ENCODE peak calls at places on chromosome 18, in five cellular contexts. A is A549, Y is lower lobe of right lung, I is AG04450, T is psoas muscle. L is an unnamed sample.

GRCh38 chr18:36297419-36298112 is at the start of gene FHOD3:
- DNase-seq in A (peak; percentile 26), Y (peak; percentile 57), I (no peak), T (peak; percentile 84), L (no peak)

GRCh38 chr18:79529296-79529695 is 133.6 kb downstream of the NFATC1 start:
- DNase-seq in A (no peak), Y (peak; percentile 14), I (no peak), T (no peak), L (no peak)

GRCh38 chr18:70195852-70196434 is 9.5 kb downstream of the RTTN start:
- DNase-seq in A (peak; percentile 62), Y (no peak), I (no peak), T (no peak), L (no peak)

GRCh38 chr18:35508746-35509338 is 11.1 kb upstream of the INO80C start:
- DNase-seq in A (no peak), Y (no peak), I (no peak), T (no peak), L (no peak)

GRCh38 chr18:12092398-12093229 is 1.0 kb upstream of the ANKRD62 start:
- DNase-seq in A (peak; percentile 53), Y (no peak), I (no peak), T (no peak), L (no peak)

GRCh38 chr18:7234061-7234460 is 3.2 kb downstream of the LRRC30 start:
- DNase-seq in A (no peak), Y (no peak), I (no peak), T (peak; percentile 57), L (no peak)

GRCh38 chr18:68608861-68609465 is 105.9 kb downstream of the TMX3 start:
- DNase-seq in A (no peak), Y (no peak), I (no peak), T (no peak), L (no peak)

GRCh38 chr18:3441290-3441689 is 8.7 kb upstream of the TGIF1 start:
- DNase-seq in A (peak; percentile 66), Y (no peak), I (no peak), T (no peak), L (no peak)

GRCh38 chr18:24633121-24633520 is 172.7 kb downstream of the HRH4 start:
- DNase-seq in A (no peak), Y (no peak), I (no peak), T (no peak), L (no peak)

GRCh38 chr18:5582054-5582453 is 38.3 kb upstream of the EPB41L3 start:
- DNase-seq in A (no peak), Y (no peak), I (peak; percentile 18), T (no peak), L (peak; percentile 5)

GRCh38 chr18:334575-335132 is 66.8 kb upstream of the THOC1 start:
- DNase-seq in A (no peak), Y (no peak), I (no peak), T (no peak), L (no peak)

GRCh38 chr18:56158676-56159075 is 479.7 kb downstream of the TXNL1 start:
- DNase-seq in A (no peak), Y (no peak), I (peak; percentile 16), T (no peak), L (no peak)

GRCh38 chr18:11591957-11592356 is 17.4 kb upstream of the SLC35G4 start:
- DNase-seq in A (no peak), Y (no peak), I (no peak), T (no peak), L (no peak)

GRCh38 chr18:24078391-24078790 is 60.5 kb upstream of the CABYR start:
- DNase-seq in A (no peak), Y (no peak), I (no peak), T (no peak), L (no peak)

GRCh38 chr18:23585897-23586248 is 433 bp downstream of the NPC1 start:
- DNase-seq in A (no peak), Y (no peak), I (no peak), T (no peak), L (no peak)

GRCh38 chr18:76364282-76365259 is 130.5 kb downstream of the ZNF516 start:
- DNase-seq in A (no peak), Y (no peak), I (no peak), T (no peak), L (no peak)

GRCh38 chr18:71902482-71902881 is 641.7 kb downstream of the CBLN2 start:
- DNase-seq in A (no peak), Y (no peak), I (no peak), T (no peak), L (no peak)

GRCh38 chr18:59502222-59502898 is 143.3 kb upstream of the LMAN1 start:
- DNase-seq in A (no peak), Y (no peak), I (peak; percentile 85), T (no peak), L (peak; percentile 66)

GRCh38 chr18:13218376-13219011 is at the start of gene LDLRAD4:
- DNase-seq in A (no peak), Y (no peak), I (no peak), T (peak; percentile 58), L (no peak)

GRCh38 chr18:48319796-48320638 is 89.2 kb downstream of the ZBTB7C start:
- DNase-seq in A (no peak), Y (no peak), I (no peak), T (no peak), L (no peak)

GRCh38 chr18:73980289-73980979 is 167.2 kb downstream of the FBXO15 start:
- DNase-seq in A (peak; percentile 27), Y (no peak), I (no peak), T (no peak), L (no peak)

GRCh38 chr18:58544616-58545337 is 84.1 kb downstream of the ALPK2 start:
- DNase-seq in A (no peak), Y (no peak), I (no peak), T (no peak), L (no peak)

GRCh38 chr18:47908523-47909039 is 21.9 kb downstream of the SMAD2 start:
- DNase-seq in A (no peak), Y (no peak), I (no peak), T (no peak), L (no peak)

GRCh38 chr18:10500038-10500437 is 25.8 kb upstream of the NAPG start:
- DNase-seq in A (no peak), Y (no peak), I (no peak), T (no peak), L (no peak)

GRCh38 chr18:10495936-10496335 is 29.9 kb upstream of the NAPG start:
- DNase-seq in A (no peak), Y (no peak), I (no peak), T (no peak), L (no peak)

GRCh38 chr18:10499230-10499629 is 26.6 kb upstream of the NAPG start:
- DNase-seq in A (no peak), Y (no peak), I (no peak), T (no peak), L (no peak)

DNA sequence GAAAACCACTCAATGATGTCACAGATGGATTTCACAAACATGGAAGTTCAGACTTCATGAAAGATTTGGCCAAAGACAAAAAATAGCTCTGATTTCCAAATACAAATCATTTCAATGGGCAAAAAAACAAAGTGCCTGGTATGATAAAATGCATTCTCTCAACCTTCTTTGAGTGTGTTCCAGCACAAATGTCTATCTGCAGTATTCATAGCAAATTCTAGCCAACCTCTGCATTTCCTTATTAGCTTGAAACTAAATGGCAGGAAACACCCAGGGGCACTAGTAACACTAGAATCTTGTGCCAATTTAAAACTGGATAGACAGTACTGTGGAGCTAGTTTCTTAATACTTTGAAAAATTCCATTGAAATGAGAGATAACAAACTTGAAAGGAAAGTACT is 28.5 kb upstream of the NAPG start:
- DNase-seq in A (no peak), Y (no peak), I (no peak), T (no peak), L (no peak)
- H3K4me3 ChIP-seq in A (no peak overlapping the region), Y (no peak overlapping the region), I (no peak overlapping the region), T (no peak overlapping the region), L (no peak overlapping the region)

DNA sequence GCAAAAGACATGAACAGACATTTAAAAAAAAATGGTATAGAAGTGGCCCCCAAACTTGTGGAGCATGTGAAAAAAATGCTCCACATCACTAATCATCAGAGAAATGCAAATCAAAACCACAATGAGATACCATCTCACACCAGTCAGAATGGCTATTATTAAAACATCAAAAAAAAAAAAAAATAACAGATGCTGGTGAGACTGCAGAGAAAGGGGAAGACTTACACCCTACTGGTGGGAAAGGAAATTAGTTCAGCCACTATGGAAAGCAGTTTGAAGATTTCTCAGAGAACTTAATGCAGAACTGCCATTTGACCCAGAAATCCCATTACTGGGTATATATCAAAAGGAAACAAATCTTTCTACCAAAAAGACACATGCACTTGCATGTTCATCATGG is 164.8 kb downstream of the RIT2 start:
- DNase-seq in A (no peak), Y (no peak), I (no peak), T (no peak), L (no peak)
- TF ChIP-seq CTCF in A (no peak), Y (no peak), I (no peak), T (no peak), L (no peak)

DNA sequence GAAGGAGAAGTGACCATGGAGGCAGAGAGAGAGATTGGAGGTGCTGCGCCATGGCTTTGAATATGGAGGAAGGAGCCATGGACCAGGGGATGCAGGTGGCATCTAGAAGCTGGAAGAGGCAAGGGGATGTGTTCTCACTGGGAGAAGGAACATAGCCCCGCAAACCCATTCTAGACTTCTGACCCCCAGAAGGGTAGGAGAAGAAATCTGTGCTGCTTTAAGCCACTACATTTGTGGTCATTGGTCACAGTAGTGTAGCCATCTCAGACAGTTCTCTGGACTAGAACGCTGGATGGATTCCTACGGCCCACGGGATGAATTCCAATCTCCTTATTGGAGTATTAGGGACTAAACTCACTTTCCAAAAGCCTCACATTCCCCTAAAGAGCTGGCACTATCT is 67.8 kb downstream of the PTGR3 start:
- DNase-seq in A (no peak), Y (no peak), I (no peak), T (no peak), L (no peak)
- H3K4me3 ChIP-seq in A (no peak overlapping the region), Y (no peak overlapping the region), I (no peak overlapping the region), T (no peak overlapping the region), L (no peak overlapping the region)

GRCh38 chr18:54228364-54228763 is 3.9 kb upstream of the MBD2 start:
- DNase-seq in A (no peak), Y (no peak), I (no peak), T (no peak), L (no peak)

GRCh38 chr18:54222922-54223567 is 1.4 kb downstream of the MBD2 start:
- DNase-seq in A (peak; percentile 11), Y (no peak), I (no peak), T (no peak), L (no peak)

GRCh38 chr18:54223568-54224241 is 764 bp downstream of the MBD2 start:
- DNase-seq in A (peak; percentile 46), Y (peak; percentile 63), I (peak; percentile 80), T (peak; percentile 62), L (peak; percentile 87)

GRCh38 chr18:54220406-54220805 is 4.1 kb downstream of the MBD2 start:
- DNase-seq in A (no peak), Y (no peak), I (no peak), T (no peak), L (no peak)

DNA sequence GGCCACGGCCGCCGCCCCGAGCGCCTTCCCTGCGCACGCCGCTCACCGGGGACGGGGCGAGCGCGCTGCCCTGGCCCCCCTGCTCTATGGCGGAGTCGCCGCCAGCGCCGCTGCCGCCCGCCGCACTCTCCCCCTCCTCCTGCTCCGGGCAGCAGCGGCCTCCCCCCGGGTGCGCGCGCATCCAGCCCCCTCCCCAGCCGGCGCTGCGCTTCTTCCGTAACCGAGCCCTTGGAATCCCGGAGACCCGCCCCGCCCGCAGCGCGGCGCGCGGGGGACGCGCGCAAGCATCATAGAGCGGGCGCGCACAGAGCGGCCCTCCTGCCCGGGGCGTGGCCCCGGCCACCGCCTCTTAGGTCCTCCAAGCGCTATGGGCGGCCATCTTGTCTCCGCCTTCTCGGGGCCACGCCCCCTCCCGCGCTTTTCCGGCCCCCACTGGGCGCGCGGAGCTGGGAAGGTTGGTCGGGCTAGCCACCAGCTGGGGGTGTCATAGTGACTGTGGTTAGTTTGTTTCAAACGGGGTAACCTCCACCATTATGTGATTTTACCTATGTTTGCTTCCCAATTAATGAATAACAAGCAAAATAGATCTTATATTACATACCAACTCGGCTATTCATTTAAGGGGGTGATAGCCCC is at the start of gene MBD2:
- DNase-seq in A (peak; percentile 92), Y (peak; percentile 98), I (peak; percentile 75), T (peak; percentile 95), L (peak; percentile 68)
- TF ChIP-seq CTCF in A (no peak), Y (peak; percentile 24), I (peak; percentile 27), T (peak; percentile 12), L (peak; percentile 11)